ENCODE peak calls at places on chromosomes 16 and 17, in six cellular contexts. C is AG04450, D is astrocyte of the cerebellum, R is stomach, X is neural progenitor cell, N is fibroblast of the aortic adventitia. F is an unnamed sample.

GRCh38 chr17:82570282-82570681 is 50.8 kb downstream of the FOXK2 start:
- DNase-seq in C (no peak), D (no peak), R (no peak), X (no peak), N (no peak), F (no peak)

GRCh38 chr17:43958953-43959352 is 5.2 kb upstream of the PYY start:
- DNase-seq in C (no peak), D (no peak), R (no peak), X (no peak), N (no peak), F (no peak)

GRCh38 chr16:49700928-49701685 is 154.8 kb downstream of the ZNF423 start:
- DNase-seq in C (no peak), D (no peak), R (no peak), X (peak), N (no peak), F (no peak)

GRCh38 chr16:75257886-75258806 is 6.7 kb upstream of the BCAR1 start:
- DNase-seq in C (no peak), D (no peak), R (no peak), X (no peak), N (no peak), F (no peak)

GRCh38 chr16:8958344-8958808 is 5.3 kb downstream of the USP7 start:
- DNase-seq in C (no peak), D (no peak), R (no peak), X (peak), N (peak), F (peak)

GRCh38 chr17:62941358-62941991 is 24.6 kb upstream of the TANC2 start:
- DNase-seq in C (no peak), D (no peak), R (no peak), X (no peak), N (no peak), F (no peak)

GRCh38 chr17:64061157-64061898 is 40.9 kb upstream of the ICAM2 start:
- DNase-seq in C (no peak), D (no peak), R (no peak), X (no peak), N (peak), F (peak)

GRCh38 chr16:82638095-82638798 is 11.5 kb downstream of the CDH13 start:
- DNase-seq in C (no peak), D (peak), R (no peak), X (no peak), N (peak), F (peak)

GRCh38 chr17:67244621-67245072 is 349 bp downstream of the HELZ start:
- DNase-seq in C (no peak), D (no peak), R (no peak), X (no peak), N (no peak), F (no peak)

GRCh38 chr16:31696968-31697743 is 169.5 kb downstream of the AHSP start:
- DNase-seq in C (no peak), D (no peak), R (no peak), X (peak), N (peak), F (peak)

GRCh38 chr16:17469742-17470001 is 1.1 kb downstream of the XYLT1 start:
- DNase-seq in C (no peak), D (no peak), R (no peak), X (no peak), N (no peak), F (no peak)

GRCh38 chr17:47685556-47686275 is 8.2 kb upstream of the TBKBP1 start:
- DNase-seq in C (no peak), D (no peak), R (no peak), X (no peak), N (no peak), F (peak)

GRCh38 chr17:29586676-29587469 is 2.6 kb downstream of the GIT1 start:
- DNase-seq in C (no peak), D (no peak), R (no peak), X (no peak), N (no peak), F (no peak)

GRCh38 chr16:84948855-84949610 is 62.3 kb downstream of the ZDHHC7 start:
- DNase-seq in C (no peak), D (no peak), R (no peak), X (no peak), N (no peak), F (no peak)

GRCh38 chr17:42163113-42163512 is 8.3 kb upstream of the RAB5C start:
- DNase-seq in C (no peak), D (no peak), R (no peak), X (peak), N (no peak), F (no peak)

GRCh38 chr16:71937868-71938510 is 42.7 kb downstream of the IST1 start:
- DNase-seq in C (no peak), D (no peak), R (no peak), X (no peak), N (no peak), F (no peak)

GRCh38 chr16:85395207-85395912 is 217.8 kb upstream of the GSE1 start:
- DNase-seq in C (peak), D (peak), R (peak), X (no peak), N (peak), F (peak)

GRCh38 chr16:57805176-57805575 is 2.9 kb upstream of the KIFC3 start:
- DNase-seq in C (no peak), D (no peak), R (no peak), X (no peak), N (no peak), F (no peak)

GRCh38 chr16:88337538-88337937 is 45.2 kb upstream of the ZNF469 start:
- DNase-seq in C (no peak), D (no peak), R (no peak), X (no peak), N (no peak), F (no peak)

GRCh38 chr16:22239131-22239805 is 33.2 kb downstream of the EEF2K start:
- DNase-seq in C (no peak), D (no peak), R (no peak), X (no peak), N (no peak), F (no peak)

GRCh38 chr16:83953796-83954576 is 946 bp downstream of the OSGIN1 start:
- DNase-seq in C (no peak), D (no peak), R (no peak), X (peak), N (peak), F (peak)

GRCh38 chr16:58814348-58814801 is 80.3 kb upstream of the GOT2 start:
- DNase-seq in C (peak), D (peak), R (peak), X (peak), N (peak), F (peak)

GRCh38 chr16:6665126-6665525 is 667.5 kb upstream of the RBFOX1 start:
- DNase-seq in C (no peak), D (no peak), R (no peak), X (no peak), N (no peak), F (no peak)

GRCh38 chr17:37791434-37791833 is 46.6 kb upstream of the HNF1B start:
- DNase-seq in C (no peak), D (no peak), R (peak), X (peak), N (peak), F (peak)
- TF ChIP-seq CTCF in C (peak), D (peak), R (no peak), X (peak), N (peak), F (peak)

DNA sequence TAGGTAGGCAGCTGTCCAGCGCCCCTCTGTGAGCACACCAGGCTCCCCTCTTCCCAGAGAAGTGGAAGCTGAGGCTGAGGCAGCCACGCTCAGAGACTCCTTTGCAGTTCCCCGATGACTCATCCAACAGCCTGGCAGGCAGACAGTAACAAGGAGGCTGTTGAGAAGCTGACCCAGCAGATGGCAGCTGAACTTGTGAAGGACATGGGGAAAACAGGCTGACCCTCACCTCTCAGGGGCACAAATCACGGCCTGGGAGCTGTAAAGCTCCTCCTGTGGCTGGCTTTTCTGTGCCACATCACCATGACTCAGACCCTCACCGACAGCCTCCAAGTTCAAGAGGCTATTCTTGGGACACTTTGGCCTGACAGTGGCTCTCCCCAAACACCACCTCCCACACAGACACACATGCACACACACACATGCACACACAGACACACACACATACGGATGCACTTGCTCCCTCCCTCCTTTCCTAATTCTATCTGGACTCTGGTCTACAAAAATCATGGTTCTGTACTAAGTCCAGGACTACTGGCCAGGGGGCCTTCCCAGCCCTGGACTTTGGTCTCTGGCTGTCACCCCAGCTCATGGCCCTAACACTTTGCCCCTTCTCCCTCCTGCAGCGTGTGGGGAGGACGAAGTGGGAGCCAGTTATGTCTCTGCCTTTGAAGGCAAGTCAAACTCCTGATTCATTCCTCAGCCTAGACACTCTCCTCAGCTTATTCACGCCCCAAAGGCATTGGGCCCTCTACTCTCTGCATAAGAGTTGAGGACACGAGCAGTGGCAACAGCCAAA is 23.2 kb downstream of the MAP3K14 start:
- DNase-seq in C (peak), D (peak), R (peak), X (no peak), N (peak), F (peak)
- H3K4me3 ChIP-seq in C (no peak), D (no peak), R (no peak), X (no peak), N (no peak), F (no peak)

GRCh38 chr17:78307887-78308633 is 51.8 kb downstream of the SOCS3 start:
- DNase-seq in C (no peak), D (no peak), R (no peak), X (no peak), N (no peak), F (no peak)
- TF ChIP-seq CTCF in C (no peak), D (no peak), R (no peak), X (peak), N (peak), F (no peak)

GRCh38 chr17:8166731-8167130 is 4.0 kb upstream of the VAMP2 start:
- DNase-seq in C (no peak), D (no peak), R (no peak), X (no peak), N (no peak), F (no peak)

GRCh38 chr17:8162997-8163977 is 539 bp upstream of the VAMP2 start:
- DNase-seq in C (no peak), D (no peak), R (no peak), X (peak), N (no peak), F (no peak)

GRCh38 chr17:8162232-8162996 is at the start of gene VAMP2:
- DNase-seq in C (no peak), D (no peak), R (peak), X (peak), N (peak), F (peak)

GRCh38 chr17:8164815-8165131 is 2.0 kb upstream of the VAMP2 start:
- DNase-seq in C (no peak), D (no peak), R (no peak), X (no peak), N (no peak), F (no peak)

DNA sequence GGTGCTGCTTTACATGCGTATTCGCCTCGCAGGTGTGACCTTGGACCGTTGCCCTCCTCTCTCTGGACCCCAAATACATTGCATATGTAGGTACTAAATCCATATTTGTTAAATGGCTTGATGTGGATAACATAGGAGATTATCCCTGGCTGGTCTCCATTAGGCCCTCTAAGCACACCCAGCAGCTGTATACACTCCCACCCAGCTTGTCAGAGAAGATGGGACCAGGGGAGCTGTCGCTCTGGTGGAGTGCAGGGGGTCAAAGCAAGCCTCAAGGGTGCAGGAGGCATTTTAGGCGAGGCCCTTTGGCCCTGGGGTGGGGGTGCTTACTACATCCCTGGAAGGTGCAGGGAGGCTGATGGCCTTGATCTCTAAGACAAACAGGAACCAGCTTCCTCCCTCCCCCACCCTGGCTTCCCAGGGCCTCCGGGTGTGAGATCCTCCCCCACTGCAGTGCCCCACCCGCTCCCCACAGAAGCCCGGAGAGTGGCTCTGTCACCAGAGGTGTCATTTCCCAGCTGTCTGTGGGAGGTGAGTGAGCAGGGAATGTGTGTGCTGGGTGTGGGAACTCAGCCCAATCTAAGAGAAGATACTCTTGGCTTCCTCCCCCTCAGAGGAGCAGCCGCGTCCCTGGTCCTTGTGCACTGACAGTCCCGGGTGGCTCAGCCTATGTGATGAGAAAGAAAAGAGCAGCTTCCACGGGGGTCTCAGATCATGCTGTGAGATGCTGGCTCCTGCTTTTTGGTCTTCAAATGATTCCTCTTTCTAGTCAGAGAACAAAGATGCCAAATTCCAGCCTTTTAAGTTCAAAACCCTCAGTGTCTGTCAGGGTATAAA is 1.4 kb upstream of the VAMP2 start:
- DNase-seq in C (no peak), D (no peak), R (peak), X (no peak), N (peak), F (no peak)
- H3K4me3 ChIP-seq in C (no peak), D (no peak), R (no peak), X (peak), N (no peak), F (no peak)

DNA sequence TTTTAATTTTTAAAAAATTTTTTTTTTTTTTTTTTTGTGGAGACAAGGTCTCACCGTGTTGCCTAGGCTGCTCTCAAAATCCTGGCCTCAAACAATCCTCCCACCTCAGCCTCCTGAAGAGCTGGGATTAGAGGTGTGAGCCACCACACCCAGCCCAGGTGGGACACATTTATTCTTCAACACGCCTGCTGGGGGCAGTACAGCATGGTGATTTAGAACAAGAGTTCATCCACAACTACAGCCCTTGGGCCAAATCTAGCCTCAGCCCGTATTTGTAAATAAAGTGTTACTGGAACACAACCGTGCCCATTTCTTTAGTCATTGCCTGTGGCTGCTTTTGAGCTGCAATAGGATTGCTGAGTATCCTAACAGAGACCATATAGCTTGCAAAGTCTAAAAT is 92.8 kb downstream of the KATNIP start:
- DNase-seq in C (no peak), D (peak), R (no peak), X (peak), N (peak), F (peak)
- TF ChIP-seq CTCF in C (no peak), D (peak), R (no peak), X (peak), N (no peak), F (peak)

GRCh38 chr17:57464191-57464864 is 208.0 kb downstream of the MSI2 start:
- DNase-seq in C (no peak), D (no peak), R (no peak), X (no peak), N (no peak), F (no peak)

GRCh38 chr17:57466042-57466471 is 209.7 kb downstream of the MSI2 start:
- DNase-seq in C (no peak), D (no peak), R (no peak), X (peak), N (no peak), F (no peak)

GRCh38 chr17:57467226-57467625 is 210.9 kb downstream of the MSI2 start:
- DNase-seq in C (no peak), D (no peak), R (no peak), X (no peak), N (no peak), F (no peak)

GRCh38 chr17:57467801-57468200 is 211.5 kb downstream of the MSI2 start:
- DNase-seq in C (no peak), D (no peak), R (no peak), X (no peak), N (no peak), F (no peak)

GRCh38 chr17:57465551-57465950 is 209.2 kb downstream of the MSI2 start:
- DNase-seq in C (no peak), D (no peak), R (no peak), X (no peak), N (no peak), F (no peak)
- H3K4me3 ChIP-seq in C (no peak), D (no peak), R (no peak), X (peak), N (no peak), F (no peak)

DNA sequence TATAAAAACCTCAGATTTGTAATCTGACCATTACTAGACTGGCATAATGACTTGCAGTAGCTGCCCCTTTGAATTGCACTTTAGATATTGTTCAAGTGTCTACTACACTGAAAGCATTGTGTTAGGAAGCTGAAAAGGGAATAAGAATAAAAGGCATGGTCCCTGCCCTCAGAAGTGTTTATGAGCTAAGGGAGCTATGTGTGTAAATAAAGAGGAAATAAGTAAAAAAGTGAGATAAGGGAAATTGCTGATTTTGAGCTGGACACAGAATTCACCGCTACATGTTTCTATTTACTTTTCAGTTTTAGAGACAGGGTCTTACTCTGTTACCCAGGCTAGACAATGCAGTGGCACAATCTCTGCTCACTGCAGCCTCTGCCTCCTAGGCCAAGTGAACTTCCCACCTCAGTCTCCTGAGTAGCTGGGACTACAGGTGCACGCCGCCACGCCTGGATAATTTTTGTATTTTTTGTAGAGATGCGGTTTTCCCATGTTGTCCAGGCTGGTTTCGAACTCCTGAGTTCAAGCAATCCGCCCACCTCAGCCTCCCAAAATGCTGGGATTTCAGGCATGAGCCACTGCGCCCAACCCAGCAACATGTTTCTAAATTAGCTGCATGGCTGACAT is 57.0 kb downstream of the GRB2 start:
- DNase-seq in C (no peak), D (no peak), R (no peak), X (no peak), N (no peak), F (no peak)
- TF ChIP-seq CTCF in C (no peak), D (no peak), R (no peak), X (no peak), N (no peak), F (no peak)

DNA sequence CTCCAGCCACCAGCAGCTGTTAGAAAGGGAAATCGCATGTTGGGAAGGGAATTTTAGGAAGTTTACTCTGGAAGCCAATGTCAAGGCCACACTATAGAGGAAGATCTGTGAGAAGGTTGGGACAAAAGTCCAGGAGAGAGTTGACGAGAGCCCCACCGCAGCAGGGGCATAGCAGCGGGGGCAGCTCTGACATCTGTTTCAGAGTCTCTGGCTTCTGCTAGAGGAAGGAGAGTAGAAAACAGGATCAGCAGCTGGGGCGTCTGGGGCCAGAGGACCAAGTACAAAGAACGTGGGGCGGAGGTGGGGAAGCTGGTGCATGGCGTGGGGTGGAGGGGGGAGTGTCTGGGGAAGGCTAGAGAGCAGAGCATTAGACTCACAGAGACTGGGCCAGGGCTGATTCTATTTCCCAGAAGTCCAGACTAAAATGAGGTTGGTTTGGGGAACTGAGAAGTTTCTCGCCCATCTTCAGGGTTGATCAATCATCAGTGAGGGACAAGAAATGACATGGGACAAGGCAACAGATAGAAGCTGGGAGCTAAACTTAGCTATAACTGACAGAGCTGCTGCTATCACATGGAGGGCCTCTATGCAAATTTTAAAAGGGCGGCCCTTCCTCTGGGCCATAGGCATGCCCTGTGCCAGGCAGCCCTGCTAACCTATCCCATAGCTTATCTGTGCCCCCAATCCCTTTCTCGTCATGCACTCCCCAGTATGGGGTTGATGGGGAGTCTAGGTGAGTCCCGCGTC is 1.2 kb downstream of the RABEP2 start:
- DNase-seq in C (no peak), D (no peak), R (peak), X (no peak), N (no peak), F (no peak)
- H3K4me3 ChIP-seq in C (peak), D (peak), R (peak), X (peak), N (peak), F (no peak)

DNA sequence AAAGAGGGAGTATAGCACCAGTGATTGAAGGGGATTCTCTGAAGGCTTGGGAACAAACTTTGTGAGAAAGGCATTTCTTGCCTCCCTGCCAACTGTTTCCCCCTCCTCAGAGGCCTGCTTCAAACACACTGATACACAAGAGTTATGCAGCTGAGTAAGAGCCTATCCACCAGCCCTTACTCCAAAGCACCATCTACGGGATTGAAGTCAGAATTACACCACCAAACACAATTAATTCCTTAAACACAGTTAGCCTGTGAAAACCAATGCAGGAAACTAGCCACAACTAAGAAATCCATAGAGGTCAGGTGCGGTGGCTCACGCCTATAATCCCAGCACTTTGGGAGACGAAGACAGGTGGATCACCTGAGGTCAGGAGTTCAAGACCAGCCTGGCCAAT is 138.3 kb downstream of the SHCBP1 start:
- DNase-seq in C (no peak), D (no peak), R (no peak), X (no peak), N (no peak), F (no peak)
- TF ChIP-seq CTCF in C (no peak), D (no peak), R (no peak), X (no peak), N (no peak), F (no peak)